ENCODE peak calls at places on chromosomes 2 and 18, in six cellular contexts. A is coronary artery, Q is keratinocyte, M is A549, G is foreskin fibroblast, P is dorsolateral prefrontal cortex. B is an unnamed sample.
A peak's percentile ranks its signal among the peaks of the same experiment; 100 is the strongest.

GRCh38 chr18:7521226-7521856 is 45.8 kb upstream of the PTPRM start:
- DNase-seq in A (no peak), Q (no peak), M (no peak), G (no peak), P (no peak), B (no peak)

GRCh38 chr2:237731663-237732062 is 66.9 kb upstream of the RBM44 start:
- DNase-seq in A (no peak), Q (peak; percentile 53), M (peak; percentile 74), G (peak; percentile 75), P (no peak), B (no peak)

GRCh38 chr2:181892795-181893435 is 1.4 kb downstream of the ITPRID2 start:
- DNase-seq in A (no peak), Q (no peak), M (no peak), G (no peak), P (no peak), B (no peak)

GRCh38 chr2:112869258-112869842 is 32.8 kb upstream of the IL1B start:
- DNase-seq in A (no peak), Q (peak; percentile 99), M (peak; percentile 70), G (peak; percentile 75), P (no peak), B (peak; percentile 93)

GRCh38 chr2:226447896-226448295 is 351.7 kb downstream of the IRS1 start:
- DNase-seq in A (no peak), Q (peak; percentile 95), M (no peak), G (peak; percentile 20), P (no peak), B (no peak)

GRCh38 chr2:104844813-104845551 is 8.9 kb upstream of the POU3F3 start:
- DNase-seq in A (no peak), Q (no peak), M (no peak), G (no peak), P (peak; percentile 58), B (no peak)

GRCh38 chr2:112048887-112049286 is 6.2 kb upstream of the TMEM87B start:
- DNase-seq in A (no peak), Q (no peak), M (peak; percentile 65), G (peak; percentile 38), P (no peak), B (no peak)

GRCh38 chr18:10752407-10752806 is 226.6 kb downstream of the NAPG start:
- DNase-seq in A (no peak), Q (no peak), M (no peak), G (no peak), P (no peak), B (no peak)

GRCh38 chr2:43067254-43068052 is 159.0 kb downstream of the ZFP36L2 start:
- DNase-seq in A (no peak), Q (no peak), M (no peak), G (no peak), P (peak; percentile 6), B (no peak)

GRCh38 chr18:59155140-59155539 is 15.5 kb downstream of the SEC11C start:
- DNase-seq in A (no peak), Q (no peak), M (peak; percentile 2), G (peak; percentile 14), P (no peak), B (no peak)

GRCh38 chr2:6914829-6915228 is 2.4 kb upstream of the RNF144A start:
- DNase-seq in A (no peak), Q (peak; percentile 28), M (peak; percentile 26), G (peak; percentile 24), P (no peak), B (no peak)

GRCh38 chr2:28676153-28676835 is 75.3 kb upstream of the PPP1CB start:
- DNase-seq in A (no peak), Q (no peak), M (no peak), G (no peak), P (no peak), B (no peak)

GRCh38 chr2:84636080-84636971 is 120.0 kb downstream of the DNAH6 start:
- DNase-seq in A (no peak), Q (no peak), M (no peak), G (no peak), P (no peak), B (no peak)

GRCh38 chr2:65430515-65431416 is 1.6 kb downstream of the SPRED2 start:
- DNase-seq in A (peak; percentile 81), Q (no peak), M (peak; percentile 78), G (peak; percentile 39), P (peak; percentile 56), B (no peak)

GRCh38 chr2:42569116-42569711 is 782 bp downstream of the MTA3 start:
- DNase-seq in A (peak; percentile 52), Q (no peak), M (peak; percentile 29), G (peak; percentile 11), P (peak; percentile 32), B (no peak)

GRCh38 chr2:212361174-212361756 is 177.3 kb downstream of the ERBB4 start:
- DNase-seq in A (no peak), Q (no peak), M (no peak), G (no peak), P (no peak), B (no peak)

GRCh38 chr2:41968182-41968578 is 79.6 kb upstream of the PKDCC start:
- DNase-seq in A (no peak), Q (no peak), M (no peak), G (no peak), P (no peak), B (no peak)

GRCh38 chr2:218128781-218129478 is 3.1 kb downstream of the CXCR2 start:
- DNase-seq in A (no peak), Q (no peak), M (no peak), G (no peak), P (no peak), B (no peak)

GRCh38 chr2:230908595-230909191 is 16.3 kb downstream of the GPR55 start:
- DNase-seq in A (peak; percentile 65), Q (peak; percentile 88), M (peak; percentile 58), G (peak; percentile 80), P (peak; percentile 26), B (no peak)

GRCh38 chr2:191857406-191857805 is 10.5 kb upstream of the CAVIN2 start:
- DNase-seq in A (no peak), Q (no peak), M (no peak), G (peak; percentile 28), P (no peak), B (no peak)

GRCh38 chr18:12886498-12887126 is 2.6 kb upstream of the PTPN2 start:
- DNase-seq in A (no peak), Q (no peak), M (peak; percentile 56), G (no peak), P (no peak), B (peak; percentile 46)

GRCh38 chr18:73355076-73355475 is 487.3 kb upstream of the NETO1 start:
- DNase-seq in A (no peak), Q (no peak), M (no peak), G (no peak), P (no peak), B (no peak)

GRCh38 chr2:150404147-150404546 is 83.3 kb downstream of the RND3 start:
- DNase-seq in A (no peak), Q (no peak), M (no peak), G (no peak), P (no peak), B (no peak)

GRCh38 chr2:7904319-7904718 is 777.5 kb upstream of the ID2 start:
- DNase-seq in A (no peak), Q (no peak), M (no peak), G (no peak), P (no peak), B (no peak)

GRCh38 chr2:218230882-218231281 is 13.9 kb downstream of the ARPC2 start:
- DNase-seq in A (no peak), Q (no peak), M (peak; percentile 66), G (no peak), P (no peak), B (no peak)

GRCh38 chr18:57575542-57575941 is 11.0 kb downstream of the FECH start:
- DNase-seq in A (no peak), Q (no peak), M (no peak), G (no peak), P (no peak), B (peak; percentile 69)

GRCh38 chr2:171515672-171516298 is 6.5 kb upstream of the CYBRD1 start:
- DNase-seq in A (no peak), Q (no peak), M (no peak), G (peak; percentile 64), P (no peak), B (no peak)

DNA sequence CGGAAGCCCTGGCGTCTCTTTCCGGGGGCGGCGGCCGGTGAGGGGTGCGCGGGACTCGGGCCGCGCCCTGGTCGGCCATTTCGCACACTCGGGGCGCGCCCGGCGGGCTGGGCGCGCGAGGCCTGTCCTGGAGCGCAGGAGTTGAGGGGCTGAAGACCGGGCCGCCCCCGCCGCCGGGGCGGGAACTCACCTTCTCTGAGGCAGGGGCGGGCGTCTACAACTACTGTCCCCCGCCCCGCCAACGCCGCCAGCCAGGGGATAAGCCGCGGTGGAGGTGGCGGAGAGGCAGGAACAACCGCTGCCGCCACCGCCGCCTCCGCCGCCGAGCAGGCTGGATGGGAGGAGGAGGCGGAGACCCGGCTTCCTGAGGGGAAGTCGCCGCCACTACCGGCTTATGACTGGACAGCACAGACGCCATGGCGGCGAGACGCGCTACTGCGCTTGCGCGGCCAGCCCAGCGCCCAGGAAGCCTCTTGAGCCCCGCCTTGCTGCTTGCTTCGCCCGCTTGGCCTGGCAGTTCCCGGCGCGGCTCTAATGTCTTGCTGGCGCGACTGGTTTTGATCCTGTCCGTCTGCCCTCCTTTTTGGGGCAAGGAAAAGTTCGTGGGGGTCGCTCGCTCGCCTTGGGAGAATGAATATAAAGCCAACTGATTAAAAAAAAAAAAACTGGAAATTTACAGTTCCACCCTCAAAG is at the start of gene KRCC1:
- DNase-seq in A (peak; percentile 96), Q (peak; percentile 67), M (peak; percentile 98), G (peak; percentile 95), P (peak; percentile 93), B (peak; percentile 88)
- TF ChIP-seq CTCF in A (no peak), Q (no peak), M (no peak), G (no peak), P (peak; percentile 35), B (no peak)

DNA sequence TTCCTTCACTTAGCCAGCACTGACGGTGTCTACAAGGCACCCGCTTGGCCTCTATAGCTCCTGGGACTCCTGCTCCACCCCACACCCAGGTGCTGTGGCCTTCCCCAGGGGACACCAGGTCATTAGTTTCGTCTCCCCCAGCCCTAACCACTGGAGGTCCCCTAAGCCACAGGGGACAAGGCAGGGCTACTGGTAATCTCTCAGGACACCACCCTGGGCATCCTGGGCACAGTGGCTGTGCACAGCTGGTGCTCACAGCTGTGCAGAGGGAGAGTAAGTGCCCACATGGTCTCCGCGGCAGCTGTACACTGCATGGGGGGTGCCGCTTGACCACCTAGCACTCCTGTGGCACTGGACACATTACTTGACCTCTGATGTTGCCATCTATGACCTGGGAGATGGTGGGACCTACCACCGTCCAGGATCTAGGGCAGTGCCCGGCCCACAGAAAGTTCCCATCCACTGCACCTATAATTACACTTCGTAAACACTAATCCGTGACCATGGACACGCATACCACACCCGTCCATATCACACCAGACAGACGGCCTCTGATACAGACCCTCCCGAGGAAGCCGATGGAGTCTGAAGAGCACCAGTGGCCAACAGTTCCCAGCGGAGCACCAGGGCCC is 133.9 kb downstream of the HDAC4 start:
- DNase-seq in A (peak; percentile 69), Q (no peak), M (no peak), G (no peak), P (peak; percentile 18), B (no peak)
- H3K4me3 ChIP-seq in A (peak overlapping the region; percentile 52), Q (no peak overlapping the region), M (no peak overlapping the region), G (no peak overlapping the region), P (no peak overlapping the region), B (no peak overlapping the region)

GRCh38 chr2:219433666-219434467 is 776 bp upstream of the SPEG start:
- DNase-seq in A (no peak), Q (no peak), M (peak; percentile 71), G (peak; percentile 25), P (no peak), B (no peak)
- TF ChIP-seq CTCF in A (no peak), Q (peak; percentile 44), M (peak; percentile 32), G (peak; percentile 40), P (peak; percentile 23), B (peak; percentile 11)

GRCh38 chr2:215029936-215030335 is 108.5 kb downstream of the ABCA12 start:
- DNase-seq in A (no peak), Q (no peak), M (no peak), G (no peak), P (no peak), B (no peak)
- H3K4me3 ChIP-seq in A (no peak overlapping the region), Q (no peak overlapping the region), M (no peak overlapping the region), G (no peak overlapping the region), P (no peak overlapping the region), B (no peak overlapping the region)

B was measured in LNCaP clone FGC.